ENCODE peak calls at places on chromosome 14, in five cellular contexts. H, J, W, D and X are unnamed samples.

GRCh38 chr14:53432378-53432802 is 279.3 kb upstream of the DDHD1 start:
- DNase-seq in W (no peak), H (no peak), D (no peak), J (peak), X (no peak)

GRCh38 chr14:63273717-63274673 is 44.7 kb downstream of the GPHB5 start:
- DNase-seq in W (no peak), J (no peak), H (no peak), D (no peak), X (no peak)

GRCh38 chr14:54251356-54251755 is 145.5 kb upstream of the CDKN3 start:
- DNase-seq in H (no peak), D (no peak), J (no peak), W (no peak), X (no peak)

GRCh38 chr14:80491131-80491530 is 279.8 kb upstream of the DIO2 start:
- DNase-seq in D (peak), H (no peak), J (no peak), W (no peak), X (no peak)

GRCh38 chr14:77681196-77682157 is 26.3 kb downstream of the ALKBH1 start:
- DNase-seq in W (no peak), D (no peak), J (no peak), H (no peak), X (no peak)

GRCh38 chr14:73358187-73358586 is 100.2 kb downstream of the NUMB start:
- DNase-seq in W (no peak), H (no peak), D (no peak), J (no peak), X (no peak)

GRCh38 chr14:64000749-64001148 is 147.9 kb downstream of the SYNE2 start:
- DNase-seq in W (no peak), H (no peak), D (no peak), J (no peak), X (no peak)

GRCh38 chr14:36952702-36953101 is 219.7 kb downstream of the SLC25A21 start:
- DNase-seq in J (no peak), D (no peak), W (no peak), H (no peak), X (no peak)

GRCh38 chr14:35821546-35822411 is 4.4 kb upstream of the BRMS1L start:
- DNase-seq in W (no peak), J (no peak), D (no peak), H (no peak), X (no peak)

GRCh38 chr14:53807580-53807979 is 149.0 kb downstream of the BMP4 start:
- DNase-seq in W (no peak), D (no peak), H (no peak), J (no peak), X (no peak)

GRCh38 chr14:72680853-72681640 is 212.9 kb downstream of the DPF3 start:
- DNase-seq in H (no peak), D (no peak), J (no peak), W (no peak), X (no peak)

GRCh38 chr14:101361451-101362433 is 199.6 kb upstream of the DIO3 start:
- DNase-seq in D (no peak), J (no peak), W (no peak), H (no peak), X (no peak)
- H3K27ac ChIP-seq in D (no peak), J (no peak), W (no peak), H (no peak), X (peak)

GRCh38 chr14:91898256-91898843 is 31.0 kb upstream of the TC2N start:
- DNase-seq in H (no peak), J (no peak), D (no peak), W (no peak), X (no peak)
- H3K27ac ChIP-seq in H (no peak), J (no peak), D (no peak), W (no peak), X (no peak)

DNA sequence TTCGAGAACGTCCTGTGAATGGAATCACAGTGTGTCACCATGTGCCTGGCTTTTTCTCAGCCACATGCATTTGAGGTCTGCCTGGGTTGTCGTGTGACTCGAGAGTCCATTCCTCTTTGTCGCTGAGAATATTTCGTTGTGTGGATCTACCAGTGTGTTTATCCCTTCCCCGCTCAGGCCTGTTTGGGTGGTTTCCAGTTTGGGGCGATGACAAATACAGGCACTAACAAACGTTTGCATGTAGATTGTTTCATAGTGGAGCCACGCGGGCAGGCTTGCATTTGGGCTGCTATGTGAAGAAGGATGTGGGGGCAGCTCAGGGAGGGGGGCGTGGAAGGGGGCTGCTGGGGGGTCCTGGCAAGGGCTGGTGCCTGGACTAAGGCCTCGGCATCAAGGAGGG is 14.1 kb downstream of the RIN3 start:
- DNase-seq in H (no peak), D (no peak), J (no peak), W (no peak), X (no peak)
- H3K27ac ChIP-seq in H (no peak), D (no peak), J (no peak), W (no peak), X (no peak)

GRCh38 chr14:50670196-50670875 is 2.2 kb upstream of the SAV1 start:
- DNase-seq in J (no peak), W (no peak), H (no peak), D (no peak), X (no peak)
- H3K27ac ChIP-seq in J (no peak), W (no peak), H (peak), D (no peak), X (peak)

GRCh38 chr14:67943947-67944346 is 124.4 kb downstream of the RAD51B start:
- DNase-seq in J (peak), H (peak), D (no peak), W (peak), X (peak)
- H3K27ac ChIP-seq in J (no peak), H (peak), D (no peak), W (no peak), X (peak)

DNA sequence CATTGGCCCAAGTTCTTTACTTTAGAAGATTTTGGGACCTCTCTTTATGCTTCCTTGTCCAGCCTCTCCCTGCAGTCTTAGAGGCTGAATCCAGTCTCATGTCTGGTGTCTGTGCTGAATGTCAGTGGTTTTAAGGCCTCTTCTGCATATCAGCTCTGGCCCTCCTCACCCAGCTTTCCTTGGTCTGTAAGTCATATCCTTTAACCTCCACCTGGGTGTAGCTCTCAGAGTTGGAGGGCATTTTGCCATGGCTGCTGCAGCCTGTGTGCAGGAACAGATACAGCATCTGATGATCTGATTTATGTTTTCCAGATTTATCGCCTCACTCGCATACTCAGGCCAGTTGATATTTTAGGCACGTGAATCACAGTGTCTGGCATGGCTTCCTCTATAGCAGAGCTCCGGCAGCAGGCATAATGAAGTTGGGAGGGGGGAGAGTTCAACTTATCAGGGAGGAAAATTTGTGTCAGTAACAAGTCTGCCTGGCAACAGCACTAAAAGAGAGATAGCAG is 335.0 kb downstream of the PCNX1 start:
- DNase-seq in D (no peak), W (no peak), H (no peak), J (no peak), X (no peak)
- H3K27ac ChIP-seq in D (no peak), W (no peak), H (no peak), J (no peak), X (no peak)

DNA sequence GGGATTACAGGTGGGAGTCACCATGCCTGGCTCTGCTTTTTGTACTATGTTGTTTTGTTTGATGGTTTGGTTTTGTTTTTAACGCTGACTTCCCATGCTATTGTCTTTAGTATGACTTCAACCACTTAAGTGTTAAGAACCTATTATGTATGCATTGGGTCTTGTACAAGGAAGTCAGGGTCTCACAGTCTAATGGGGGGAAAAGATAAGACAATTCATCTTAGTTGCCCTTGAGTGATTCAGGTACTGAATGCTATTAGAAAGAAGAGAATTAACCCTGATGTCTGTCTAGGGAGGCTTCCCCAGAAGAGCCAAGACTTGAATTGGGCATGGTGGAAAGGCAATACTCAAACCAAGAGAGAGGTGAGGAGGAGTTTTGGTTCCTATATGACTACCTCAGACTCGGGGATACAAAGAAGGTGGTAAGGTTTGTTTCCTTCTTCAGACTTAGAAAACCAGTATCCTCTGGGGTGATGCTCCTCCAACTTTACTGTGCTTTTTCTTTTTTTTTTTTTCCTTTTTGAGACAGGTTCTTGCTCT is 64.6 kb downstream of the SUSD6 start:
- DNase-seq in W (no peak), H (no peak), D (no peak), J (no peak), X (no peak)
- H3K27ac ChIP-seq in W (no peak), H (no peak), D (peak), J (no peak), X (peak)

GRCh38 chr14:60981626-60982455 is 796 bp downstream of the SLC38A6 start:
- DNase-seq in W (no peak), H (no peak), J (no peak), D (no peak), X (no peak)
- H3K27ac ChIP-seq in W (peak), H (peak), J (peak), D (peak), X (peak)

DNA sequence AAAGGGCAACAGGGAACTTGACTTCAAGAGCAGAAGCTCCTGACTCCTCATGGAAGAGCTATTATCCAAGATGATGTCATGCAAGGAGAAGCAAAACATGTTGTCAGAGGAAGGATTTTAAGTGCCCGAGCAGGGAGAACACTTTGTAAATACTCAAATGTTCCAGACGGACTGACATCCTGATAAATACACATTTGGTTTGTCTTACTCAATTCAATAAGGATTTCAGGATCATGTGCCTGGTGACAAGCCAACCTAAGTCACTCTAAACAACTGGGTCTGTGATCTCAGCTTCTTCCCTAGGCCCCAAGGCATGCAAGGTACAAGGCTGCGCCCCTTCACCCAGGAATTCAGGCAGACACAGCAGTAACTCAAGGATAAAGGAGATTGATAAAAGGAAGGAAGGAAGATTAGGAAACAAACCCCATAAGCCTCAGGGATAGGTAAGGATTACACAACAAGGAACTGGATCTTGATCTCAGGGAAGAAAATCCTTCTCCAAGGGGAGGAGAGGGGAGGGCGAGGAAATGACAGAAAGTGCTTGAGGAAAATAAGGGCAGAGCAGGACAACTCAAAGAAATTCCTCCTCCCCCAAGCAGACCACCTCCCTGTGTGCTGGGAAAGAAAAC is 26.9 kb upstream of the CEBPE start:
- DNase-seq in H (no peak), W (no peak), J (no peak), D (no peak), X (no peak)
- H3K27ac ChIP-seq in H (peak), W (no peak), J (no peak), D (no peak), X (no peak)